ENCODE peak calls at places on chromosomes 6 and 20, in five cellular contexts. L is SK-N-SH, E is fibroblast of lung, C is HCT116, T is mesendoderm. R is an unnamed sample.

GRCh38 chr6:126091507-126091906 is 105.2 kb downstream of the TRMT11 start:
- DNase-seq in E (peak; percentile 8), L (no peak), C (no peak), T (peak; percentile 66), R (peak; percentile 23)

GRCh38 chr6:51614725-51615124 is 472.7 kb downstream of the PKHD1 start:
- DNase-seq in T (no peak), C (no peak), L (no peak), E (no peak), R (no peak)

GRCh38 chr6:7390218-7390878 is 740 bp downstream of the RIOK1 start:
- DNase-seq in L (no peak), T (peak; percentile 13), C (no peak), E (no peak), R (peak; percentile 3)

GRCh38 chr6:40139447-40139846 is 205.2 kb upstream of the MOCS1 start:
- DNase-seq in L (no peak), C (no peak), E (no peak), T (no peak), R (no peak)

GRCh38 chr20:63090682-63091571 is 84.2 kb upstream of the BHLHE23 start:
- DNase-seq in L (no peak), E (no peak), C (no peak), T (no peak), R (no peak)

GRCh38 chr6:35213161-35213823 is 464 bp upstream of the SCUBE3 start:
- DNase-seq in C (no peak), T (peak; percentile 80), L (peak; percentile 73), E (no peak), R (no peak)

GRCh38 chr6:18503588-18504231 is 116.6 kb downstream of the RNF144B start:
- DNase-seq in L (peak; percentile 52), E (peak; percentile 70), T (peak; percentile 81), C (peak; percentile 61), R (peak; percentile 55)

GRCh38 chr6:126027601-126028000 is 41.3 kb downstream of the TRMT11 start:
- DNase-seq in E (peak; percentile 59), T (no peak), C (no peak), L (no peak), R (no peak)

GRCh38 chr20:44814937-44815336 is 4.6 kb upstream of the RIMS4 start:
- DNase-seq in T (no peak), C (no peak), E (no peak), L (no peak), R (no peak)

GRCh38 chr6:127971945-127972391 is 71.1 kb upstream of the THEMIS start:
- DNase-seq in E (peak; percentile 93), C (no peak), T (peak; percentile 64), L (no peak), R (no peak)

GRCh38 chr20:50859161-50859560 is 64.3 kb downstream of the BCAS4 start:
- DNase-seq in T (no peak), E (no peak), C (no peak), L (no peak), R (no peak)

GRCh38 chr6:67131827-67132226 is 1424.8 kb upstream of the EYS start:
- DNase-seq in C (no peak), L (no peak), T (no peak), E (peak; percentile 34), R (no peak)

GRCh38 chr20:50592282-50593004 is 82.3 kb downstream of the PTPN1 start:
- DNase-seq in C (no peak), T (no peak), L (no peak), E (peak; percentile 30), R (no peak)

GRCh38 chr20:32621071-32621913 is 36.2 kb upstream of the NOL4L start:
- DNase-seq in L (peak; percentile 63), C (peak; percentile 54), T (no peak), E (no peak), R (no peak)

GRCh38 chr20:7285918-7286556 is 518.6 kb downstream of the BMP2 start:
- DNase-seq in C (peak; percentile 19), T (peak; percentile 72), E (peak; percentile 72), L (peak; percentile 29), R (peak; percentile 79)

GRCh38 chr6:157061770-157062594 is 261.3 kb downstream of the TMEM242 start:
- DNase-seq in T (no peak), E (no peak), L (no peak), C (no peak), R (no peak)

DNA sequence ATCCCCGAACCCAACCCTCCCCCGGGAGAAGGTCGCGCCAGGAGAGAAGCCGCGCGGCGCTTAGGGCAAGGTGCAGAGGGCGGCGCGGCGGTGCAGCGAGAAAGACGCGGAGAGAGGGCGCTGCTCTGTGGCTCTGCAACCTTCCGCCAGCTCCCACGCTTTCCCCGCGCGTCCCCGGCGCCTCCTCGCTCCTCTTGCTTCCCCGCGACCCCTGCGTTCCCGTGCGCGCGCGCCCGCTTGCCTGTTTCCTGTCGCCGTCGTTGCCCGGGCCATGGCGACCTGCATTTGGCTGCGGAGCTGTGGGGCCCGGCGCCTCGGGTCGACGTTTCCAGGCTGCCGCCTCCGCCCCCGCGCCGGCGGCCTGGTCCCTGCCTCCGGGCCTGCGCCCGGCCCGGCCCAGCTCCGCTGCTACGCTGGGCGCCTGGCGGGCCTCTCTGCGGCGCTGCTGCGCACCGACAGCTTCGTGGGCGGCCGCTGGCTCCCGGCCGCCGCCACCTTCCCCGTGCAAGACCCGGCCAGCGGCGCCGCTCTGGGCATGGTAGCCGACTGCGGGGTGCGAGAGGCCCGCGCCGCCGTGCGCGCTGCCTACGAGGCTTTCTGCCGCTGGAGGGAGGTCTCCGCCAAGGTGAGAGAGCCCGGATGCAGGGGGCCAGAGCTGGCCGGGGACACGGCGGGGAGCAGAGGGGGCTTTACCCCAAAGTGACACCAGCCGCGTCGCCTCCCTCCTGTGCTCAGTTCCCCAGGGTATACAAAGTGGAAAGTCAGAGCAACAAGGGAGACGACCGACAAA is at the start of gene ALDH5A1:
- DNase-seq in L (peak; percentile 88), E (peak; percentile 72), C (peak; percentile 24), T (peak; percentile 73), R (peak; percentile 40)
- H3K9ac ChIP-seq in L (peak within 1 kb of the TSS; percentile 41), E (no peak within 1 kb of the TSS), C (peak within 1 kb of the TSS; percentile 60), T (peak within 1 kb of the TSS; percentile 70), R (peak within 1 kb of the TSS; percentile 70)

DNA sequence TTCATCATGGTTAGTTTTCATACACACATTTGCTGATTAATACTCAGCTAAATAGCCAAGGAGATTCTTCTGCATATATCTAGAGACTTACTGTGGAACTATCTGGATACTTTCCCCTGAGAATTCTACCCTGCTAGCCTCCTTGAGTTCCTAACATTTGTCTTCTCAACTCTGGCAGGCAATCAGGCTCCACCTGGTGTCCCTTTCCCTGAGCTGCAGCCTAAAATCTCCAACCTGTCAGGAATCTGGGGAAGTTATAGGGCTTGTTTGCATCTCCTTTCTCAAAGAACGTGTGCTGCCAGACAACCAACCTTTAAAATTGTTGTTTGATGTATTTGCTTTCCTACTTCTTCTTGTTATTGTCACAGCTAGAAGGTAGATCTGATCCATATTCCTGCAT is 73.4 kb downstream of the FUT9 start:
- DNase-seq in C (peak; percentile 13), E (peak; percentile 8), L (no peak), T (peak; percentile 72), R (peak; percentile 36)
- H3K9ac ChIP-seq in C (no peak overlapping the region), E (no peak overlapping the region), L (no peak overlapping the region), T (no peak overlapping the region), R (no peak overlapping the region)

GRCh38 chr6:144877118-144877517 is 592.0 kb downstream of the UTRN start:
- DNase-seq in E (no peak), C (no peak), T (no peak), L (no peak), R (no peak)

GRCh38 chr6:144873653-144874378 is 588.7 kb downstream of the UTRN start:
- DNase-seq in T (no peak), C (no peak), E (no peak), L (no peak), R (no peak)

GRCh38 chr6:144878577-144878976 is 593.4 kb downstream of the UTRN start:
- DNase-seq in T (peak; percentile 24), C (no peak), L (peak; percentile 38), E (no peak), R (no peak)

GRCh38 chr6:144879436-144879835 is 594.3 kb downstream of the UTRN start:
- DNase-seq in C (no peak), E (no peak), L (no peak), T (no peak), R (no peak)

GRCh38 chr6:144876689-144877088 is 591.6 kb downstream of the UTRN start:
- DNase-seq in T (no peak), E (no peak), L (no peak), C (no peak), R (no peak)
- H3K9ac ChIP-seq in T (no peak overlapping the region), E (no peak overlapping the region), L (no peak overlapping the region), C (no peak overlapping the region), R (no peak overlapping the region)

GRCh38 chr6:166162599-166163342 is 4.9 kb downstream of the TBXT start:
- DNase-seq in T (peak; percentile 61), C (no peak), E (no peak), L (no peak), R (no peak)
- H3K9ac ChIP-seq in T (no peak overlapping the region), C (no peak overlapping the region), E (no peak overlapping the region), L (no peak overlapping the region), R (no peak overlapping the region)

GRCh38 chr6:31827286-31828079 is at the start of gene HSPA1B:
- DNase-seq in L (peak; percentile 87), E (peak; percentile 100), C (peak; percentile 100), T (peak; percentile 100), R (peak; percentile 97)
- H3K9ac ChIP-seq in L (peak within 1 kb of the TSS; percentile 73), E (peak within 1 kb of the TSS; percentile 64), C (peak within 1 kb of the TSS; percentile 83), T (peak within 1 kb of the TSS; percentile 97), R (peak within 1 kb of the TSS; percentile 92)

DNA sequence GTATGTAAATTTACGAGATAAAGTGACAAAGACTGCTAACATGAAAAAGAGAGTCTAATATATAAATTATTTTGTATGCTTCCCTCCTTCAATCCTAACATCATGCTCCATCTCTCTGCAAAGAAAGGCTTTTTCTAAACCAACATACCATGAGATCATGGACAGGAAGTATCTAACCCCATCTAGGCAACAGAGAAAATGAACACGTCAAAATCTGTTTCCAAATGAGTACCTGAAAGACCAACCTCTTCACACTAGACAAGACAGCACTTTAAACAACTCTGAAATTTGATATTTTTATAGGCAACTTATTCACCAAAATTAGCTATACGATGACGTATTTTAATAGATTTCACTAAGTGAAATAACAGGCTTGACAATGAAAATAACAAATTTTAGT is 54.6 kb downstream of the MAN1A1 start:
- DNase-seq in E (no peak), L (no peak), C (no peak), T (no peak), R (no peak)
- H3K9ac ChIP-seq in E (no peak overlapping the region), L (no peak overlapping the region), C (no peak overlapping the region), T (no peak overlapping the region), R (no peak overlapping the region)

DNA sequence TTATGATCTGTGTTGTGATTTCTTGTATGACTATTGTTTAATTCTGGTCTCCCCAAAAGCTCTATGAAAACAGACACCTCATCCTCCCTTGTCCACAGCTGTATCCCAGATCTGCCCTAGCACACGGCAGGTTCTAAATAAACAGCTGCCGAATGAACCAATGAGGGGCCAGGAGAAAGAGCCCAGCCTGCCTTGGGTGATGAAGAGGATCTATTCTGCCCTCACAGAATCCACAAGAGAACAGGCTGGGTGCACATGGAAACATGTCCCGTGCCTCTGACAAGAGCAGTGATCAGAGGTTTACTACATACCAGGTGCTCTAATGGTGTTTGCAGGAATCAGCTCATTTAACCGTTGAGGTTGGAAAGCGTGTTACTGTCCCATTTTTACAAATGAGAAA is 15.6 kb upstream of the TLDC2 start:
- DNase-seq in E (no peak), C (no peak), L (no peak), T (no peak), R (no peak)
- H3K9ac ChIP-seq in E (no peak overlapping the region), C (no peak overlapping the region), L (no peak overlapping the region), T (no peak overlapping the region), R (no peak overlapping the region)